ENCODE peak calls at places on chromosomes 2 and 18, in eight cellular contexts. G is upper lobe of right lung, L is heart left ventricle, H is AG04450, V is GM23248, C is uterus, I is left ventricle myocardium inferior, P is GM23338. W is an unnamed sample.

GRCh38 chr2:238039151-238039550 is 21.6 kb upstream of the SCLY start:
- DNase-seq in H (no peak), P (no peak), C (no peak), L (no peak), I (no peak), G (no peak), V (no peak), W (no peak)

GRCh38 chr2:132606649-132607048 is 63.4 kb downstream of the LYPD1 start:
- DNase-seq in C (no peak), L (no peak), H (no peak), I (no peak), V (no peak), P (no peak), G (no peak), W (no peak)

GRCh38 chr2:120442923-120443571 is 97.1 kb downstream of the INHBB start:
- DNase-seq in C (no peak), I (peak), G (peak), L (no peak), P (peak), V (peak), H (no peak), W (peak)

GRCh38 chr2:207473203-207473865 is 56.4 kb upstream of the CREB1 start:
- DNase-seq in I (no peak), V (peak), H (peak), L (peak), C (peak), G (no peak), P (peak), W (peak)

GRCh38 chr2:176446718-176447414 is 177.6 kb downstream of the MTX2 start:
- DNase-seq in C (no peak), I (no peak), L (no peak), G (no peak), H (no peak), V (peak), P (no peak), W (no peak)

GRCh38 chr2:239805414-239805813 is 219.7 kb downstream of the NDUFA10 start:
- DNase-seq in P (no peak), C (no peak), L (no peak), V (no peak), H (no peak), I (no peak), G (no peak), W (no peak)

GRCh38 chr2:16013571-16013970 is 73.2 kb downstream of the MYCN start:
- DNase-seq in I (no peak), C (no peak), G (no peak), L (no peak), H (no peak), V (no peak), P (peak), W (no peak)

GRCh38 chr18:70339915-70340314 is 51.1 kb downstream of the SOCS6 start:
- DNase-seq in P (no peak), L (no peak), G (no peak), C (no peak), V (no peak), I (no peak), H (no peak), W (no peak)

GRCh38 chr2:71675296-71675695 is 221.9 kb downstream of the DYSF start:
- DNase-seq in H (no peak), I (no peak), L (no peak), C (no peak), G (peak), P (no peak), V (no peak), W (no peak)

GRCh38 chr2:164599954-164600589 is 21.2 kb downstream of the GRB14 start:
- DNase-seq in G (no peak), V (peak), I (no peak), P (peak), H (no peak), L (peak), C (no peak), W (peak)

GRCh38 chr2:196703660-196704209 is 64.2 kb downstream of the CCDC150 start:
- DNase-seq in V (peak), H (no peak), L (no peak), C (no peak), P (no peak), I (no peak), G (no peak), W (no peak)

GRCh38 chr2:127175406-127175805 is 44.7 kb downstream of the CYP27C1 start:
- DNase-seq in I (peak), L (peak), H (no peak), C (peak), P (no peak), G (no peak), V (peak), W (peak)

GRCh38 chr18:22447770-22448169 is 30.1 kb upstream of the CTAGE1 start:
- DNase-seq in V (no peak), P (no peak), G (no peak), H (no peak), I (no peak), C (no peak), L (no peak), W (no peak)
- H3K27ac ChIP-seq in V (no peak), P (no peak), G (no peak), H (no peak), I (no peak), C (no peak), L (no peak), W (no peak)

GRCh38 chr18:39839782-39840181 is 2115.3 kb upstream of the PIK3C3 start:
- DNase-seq in C (no peak), P (no peak), V (no peak), G (no peak), H (no peak), I (no peak), L (no peak), W (peak)

GRCh38 chr18:39842042-39842791 is 2112.8 kb upstream of the PIK3C3 start:
- DNase-seq in I (no peak), C (no peak), V (no peak), L (no peak), G (no peak), P (peak), H (no peak), W (no peak)

GRCh38 chr18:39843546-39843945 is 2111.5 kb upstream of the PIK3C3 start:
- DNase-seq in H (no peak), V (no peak), P (no peak), C (no peak), G (no peak), I (no peak), L (no peak), W (no peak)

GRCh38 chr18:39840406-39840805 is 2114.6 kb upstream of the PIK3C3 start:
- DNase-seq in L (no peak), H (no peak), C (no peak), G (no peak), I (no peak), P (no peak), V (peak), W (peak)

DNA sequence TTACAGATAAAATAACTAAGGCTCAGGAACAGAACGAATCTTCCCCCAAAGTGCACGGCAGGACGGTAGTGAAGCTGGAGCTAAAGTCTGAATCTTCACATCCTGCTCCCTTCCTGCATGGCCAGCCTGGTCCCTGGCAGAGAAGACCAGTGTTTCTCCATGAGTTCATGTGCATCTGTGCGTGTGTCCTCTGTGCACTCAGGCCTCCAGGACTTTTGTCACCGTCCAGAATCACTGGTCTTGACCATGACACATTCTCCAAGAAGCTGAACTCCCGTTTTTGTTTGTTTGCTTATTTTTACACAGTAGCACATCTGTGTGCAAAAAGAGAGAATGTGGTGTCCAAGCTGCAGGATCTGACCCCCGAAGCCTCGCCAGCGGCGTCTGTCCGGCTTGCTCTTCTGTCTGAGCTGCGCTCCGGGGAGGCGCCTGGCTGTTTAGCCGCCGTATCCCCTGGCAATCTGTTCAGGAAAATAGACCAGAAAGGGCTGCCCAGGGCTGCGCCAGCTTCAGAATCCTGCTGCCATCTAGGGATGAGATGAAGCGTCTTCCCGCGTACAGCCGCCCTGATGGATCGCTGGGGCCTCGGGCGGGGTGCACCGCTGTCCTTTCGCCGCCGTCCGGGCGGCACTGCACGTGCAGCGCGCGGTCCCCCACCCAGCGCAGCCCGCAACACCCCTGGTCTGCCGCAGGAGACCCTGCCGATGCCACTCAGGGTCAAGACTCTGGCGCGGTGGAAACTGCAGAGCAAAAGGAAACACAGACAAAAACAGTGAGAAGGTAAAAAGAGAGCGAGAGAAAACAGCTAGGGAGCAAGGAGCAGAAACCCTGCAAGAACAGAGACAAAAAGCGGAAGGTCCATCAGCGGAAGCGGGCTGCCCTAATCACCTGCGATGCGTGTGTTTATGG is 2113.6 kb upstream of the PIK3C3 start:
- DNase-seq in H (peak), V (peak), G (peak), P (peak), C (no peak), L (peak), I (no peak), W (peak)
- H3K4me3 ChIP-seq in H (peak), V (peak), G (peak), P (peak), C (peak), L (peak), I (peak), W (peak)

GRCh38 chr18:3103576-3103975 is 90.6 kb upstream of the LPIN2 start:
- DNase-seq in I (no peak), C (no peak), V (peak), H (no peak), G (no peak), P (no peak), L (no peak), W (no peak)
- H3K27ac ChIP-seq in I (no peak), C (no peak), V (peak), H (no peak), G (no peak), P (no peak), L (no peak), W (no peak)

GRCh38 chr2:157789933-157790511 is 86.1 kb downstream of the ACVR1 start:
- DNase-seq in V (no peak), G (no peak), P (no peak), C (peak), H (no peak), I (peak), L (peak), W (no peak)
- H3K4me3 ChIP-seq in V (no peak), G (no peak), P (no peak), C (no peak), H (no peak), I (peak), L (no peak), W (no peak)

GRCh38 chr18:78776706-78777105 is 202.9 kb upstream of the SALL3 start:
- DNase-seq in H (no peak), L (no peak), P (no peak), V (no peak), I (no peak), G (no peak), C (no peak), W (no peak)
- H3K27ac ChIP-seq in H (no peak), L (no peak), P (no peak), V (no peak), I (no peak), G (no peak), C (no peak), W (no peak)

DNA sequence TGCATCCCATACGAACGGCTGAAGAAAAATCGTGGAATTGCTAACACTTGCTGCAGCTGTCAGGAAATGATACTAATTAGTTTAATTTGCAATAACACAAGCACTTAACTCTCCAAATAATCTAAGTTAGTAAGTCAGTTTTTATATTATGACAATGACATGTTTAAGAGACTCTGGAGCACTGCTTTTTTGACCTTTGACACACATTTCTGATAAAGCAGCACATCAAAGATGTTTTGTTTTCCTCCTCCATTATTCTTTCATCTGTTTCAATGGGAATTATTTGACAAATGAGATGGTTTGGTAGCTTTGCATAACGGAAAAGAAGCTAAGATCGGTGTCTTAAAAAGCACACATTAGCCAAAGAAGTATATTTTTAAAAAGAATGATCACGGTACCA is 123.8 kb upstream of the SATB2 start:
- DNase-seq in H (no peak), C (no peak), L (no peak), G (no peak), V (no peak), I (no peak), P (no peak), W (no peak)
- H3K4me3 ChIP-seq in H (peak), C (peak), L (peak), G (peak), V (no peak), I (peak), P (peak), W (no peak)

GRCh38 chr2:18110222-18110621 is 231.8 kb downstream of the KCNS3 start:
- DNase-seq in C (no peak), G (no peak), L (no peak), V (no peak), I (no peak), H (no peak), P (no peak), W (no peak)

GRCh38 chr2:18104583-18105224 is 226.2 kb downstream of the KCNS3 start:
- DNase-seq in L (no peak), H (no peak), V (no peak), I (no peak), C (no peak), G (no peak), P (no peak), W (no peak)

GRCh38 chr2:18105929-18106328 is 227.5 kb downstream of the KCNS3 start:
- DNase-seq in H (no peak), L (no peak), G (no peak), P (no peak), C (no peak), V (no peak), I (no peak), W (no peak)

GRCh38 chr2:18106841-18107240 is 228.4 kb downstream of the KCNS3 start:
- DNase-seq in V (no peak), H (no peak), C (no peak), L (no peak), G (no peak), P (no peak), I (no peak), W (no peak)
- H3K27ac ChIP-seq in V (no peak), H (no peak), C (no peak), L (no peak), G (no peak), P (no peak), I (no peak), W (no peak)

GRCh38 chr2:104845552-104845931 is 8.4 kb upstream of the POU3F3 start:
- DNase-seq in P (peak), L (no peak), C (no peak), V (no peak), I (no peak), H (no peak), G (no peak), W (no peak)
- H3K4me3 ChIP-seq in P (peak), L (no peak), C (no peak), V (no peak), I (no peak), H (no peak), G (no peak), W (no peak)

DNA sequence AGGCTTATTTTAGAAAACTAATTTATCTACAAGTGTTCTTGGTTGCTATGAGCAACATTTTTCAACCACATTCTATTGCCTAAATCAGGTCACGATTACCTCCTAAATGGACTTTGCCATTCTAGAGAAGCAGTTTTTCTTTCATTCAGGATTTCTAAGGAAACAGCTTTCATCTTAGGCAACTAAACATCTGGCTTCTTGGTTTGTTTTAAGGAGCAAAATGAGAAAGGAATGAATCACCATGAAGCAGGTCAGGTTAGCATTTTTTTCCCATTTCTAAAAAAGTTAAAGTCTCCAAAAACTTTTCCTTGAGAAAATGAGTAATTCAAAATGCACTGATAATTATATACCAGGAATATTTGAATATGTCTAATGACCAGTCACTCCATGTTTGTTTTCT is 114.8 kb downstream of the GAREM1 start:
- DNase-seq in V (peak), L (no peak), H (peak), C (no peak), G (no peak), I (no peak), P (no peak), W (peak)
- H3K27ac ChIP-seq in V (peak), L (no peak), H (no peak), C (no peak), G (no peak), I (no peak), P (no peak), W (no peak)

DNA sequence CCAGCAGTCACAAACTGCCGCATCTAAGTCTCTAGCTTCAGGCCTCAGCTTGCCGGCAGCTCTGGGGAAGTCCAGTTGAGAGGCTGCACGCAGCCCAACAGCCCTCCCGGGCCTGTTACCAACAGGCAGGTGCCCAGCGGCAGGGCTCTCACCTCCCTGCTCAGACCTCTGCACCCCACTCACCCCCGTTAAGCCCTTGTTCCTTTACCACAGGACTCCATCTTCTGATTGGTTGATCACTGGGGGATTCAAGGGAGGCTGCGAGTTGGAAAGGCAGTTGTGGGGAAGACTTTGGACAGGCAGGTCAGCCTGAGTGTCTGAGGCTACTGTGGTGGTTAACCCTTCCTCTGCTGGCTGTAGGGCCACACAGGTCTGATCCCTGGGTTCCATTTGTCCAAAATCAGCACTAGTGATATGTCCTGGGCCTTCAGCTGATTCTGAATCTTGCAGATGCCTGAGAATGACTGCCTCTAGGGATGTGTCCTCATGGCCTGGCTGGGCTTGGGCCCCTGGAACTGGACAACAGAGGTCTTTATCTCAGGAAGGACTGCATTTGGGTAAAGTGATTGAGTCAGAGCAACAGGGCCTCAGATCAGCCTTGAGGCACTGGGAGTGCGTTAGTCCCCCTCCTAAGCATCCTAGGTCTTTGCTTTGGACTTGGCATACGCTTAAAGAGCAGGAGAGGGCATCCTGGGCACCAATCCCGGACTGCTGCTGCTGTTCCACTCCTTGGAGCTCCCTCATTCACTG is 88.4 kb downstream of the APOB start:
- DNase-seq in G (no peak), I (no peak), P (no peak), L (no peak), H (no peak), C (no peak), V (no peak), W (no peak)
- H3K4me3 ChIP-seq in G (no peak), I (no peak), P (no peak), L (no peak), H (no peak), C (no peak), V (no peak), W (no peak)

W was measured in cardiac muscle cell.